ENCODE peak calls at places on chromosomes 11 and 22, in six cellular contexts. R is IMR-90, F is GM12891, E is gastrocnemius medialis, H is sigmoid colon, W is ovary. T is an unnamed sample.
A peak's percentile ranks its signal among the peaks of the same experiment; 100 is the strongest.

GRCh38 chr11:76156971-76157427 is 49.3 kb downstream of the WNT11 start:
- DNase-seq in R (no peak), F (no peak), E (no peak), H (no peak), W (no peak), T (no peak)

GRCh38 chr11:14443642-14444041 is 56.0 kb downstream of the COPB1 start:
- DNase-seq in R (peak; percentile 57), F (no peak), E (no peak), H (no peak), W (no peak), T (no peak)

GRCh38 chr22:46432164-46433068 is 96.9 kb downstream of the TRMU start:
- DNase-seq in R (no peak), F (peak; percentile 46), E (no peak), H (no peak), W (no peak), T (no peak)

GRCh38 chr11:25613899-25614298 is 718.0 kb upstream of the ANO3 start:
- DNase-seq in R (no peak), F (no peak), E (no peak), H (no peak), W (no peak), T (no peak)

GRCh38 chr11:6968816-6969215 is 42.6 kb downstream of the ZNF215 start:
- DNase-seq in R (peak; percentile 82), F (no peak), E (no peak), H (no peak), W (no peak), T (no peak)

GRCh38 chr11:10920205-10920604 is 62.4 kb upstream of the ZBED5 start:
- DNase-seq in R (peak; percentile 83), F (no peak), E (no peak), H (no peak), W (no peak), T (no peak)

GRCh38 chr22:31556627-31557203 is 60.4 kb downstream of the SFI1 start:
- DNase-seq in R (peak; percentile 46), F (no peak), E (no peak), H (no peak), W (no peak), T (peak; percentile 7)

GRCh38 chr11:15829312-15829711 is 527.0 kb downstream of the SOX6 start:
- DNase-seq in R (no peak), F (no peak), E (no peak), H (no peak), W (no peak), T (no peak)

GRCh38 chr11:47179655-47179991 is 2.9 kb upstream of the ARFGAP2 start:
- DNase-seq in R (peak; percentile 35), F (peak; percentile 67), E (peak; percentile 59), H (no peak), W (no peak), T (peak; percentile 81)

GRCh38 chr11:117421471-117421870 is 93.8 kb downstream of the CEP164 start:
- DNase-seq in R (no peak), F (no peak), E (no peak), H (peak; percentile 36), W (no peak), T (no peak)

GRCh38 chr11:47997063-47998053 is 17.0 kb downstream of the PTPRJ start:
- DNase-seq in R (no peak), F (no peak), E (no peak), H (no peak), W (no peak), T (no peak)

GRCh38 chr11:66866007-66866406 is 9.1 kb downstream of the LRFN4 start:
- DNase-seq in R (no peak), F (no peak), E (no peak), H (no peak), W (no peak), T (no peak)

GRCh38 chr11:86617502-86617901 is 54.9 kb downstream of the ME3 start:
- DNase-seq in R (peak; percentile 77), F (no peak), E (no peak), H (no peak), W (no peak), T (no peak)

GRCh38 chr22:27850000-27850465 is 48.5 kb upstream of the MN1 start:
- DNase-seq in R (no peak), F (no peak), E (peak; percentile 55), H (peak; percentile 70), W (no peak), T (no peak)

GRCh38 chr22:49554741-49555140 is 272.9 kb downstream of the BRD1 start:
- DNase-seq in R (no peak), F (no peak), E (no peak), H (peak; percentile 40), W (no peak), T (no peak)

GRCh38 chr11:5488798-5489399 is 414 bp downstream of the OR52D1 start:
- DNase-seq in R (no peak), F (no peak), E (no peak), H (no peak), W (no peak), T (no peak)

GRCh38 chr11:5486003-5486402 is 2.5 kb upstream of the OR52D1 start:
- DNase-seq in R (no peak), F (no peak), E (no peak), H (no peak), W (no peak), T (no peak)

GRCh38 chr11:5488385-5488784 is at the start of gene OR52D1:
- DNase-seq in R (no peak), F (no peak), E (no peak), H (no peak), W (no peak), T (no peak)

GRCh38 chr11:5489571-5490357 is 1.3 kb downstream of the OR52D1 start:
- DNase-seq in R (peak; percentile 11), F (no peak), E (no peak), H (no peak), W (no peak), T (no peak)

DNA sequence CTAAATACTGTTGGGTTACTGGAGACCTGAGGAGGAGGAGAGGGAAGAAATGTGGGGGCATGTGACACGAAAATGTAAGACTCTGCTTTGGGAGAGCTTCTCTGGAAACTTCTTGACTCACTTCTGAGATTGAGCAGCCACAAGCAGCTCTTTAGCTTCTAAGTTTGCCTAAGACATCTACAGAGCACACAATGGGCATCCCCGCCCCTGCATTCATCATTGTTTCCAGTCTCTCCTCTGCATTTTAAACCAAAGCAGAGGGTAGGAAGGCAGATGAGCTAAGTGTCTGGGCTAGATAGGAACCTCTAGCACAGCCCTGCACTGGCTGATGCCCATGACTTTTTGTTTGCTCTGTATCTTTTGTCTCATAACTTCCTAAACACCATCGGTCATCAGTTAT is 2.1 kb upstream of the OR52D1 start:
- DNase-seq in R (no peak), F (no peak), E (no peak), H (no peak), W (no peak), T (no peak)
- TF ChIP-seq POLR2A in R (no peak), F (no peak), E (no peak), H (no peak), W (no peak), T (no peak)

GRCh38 chr11:17272823-17273222 is 3.7 kb upstream of the NUCB2 start:
- DNase-seq in R (no peak), F (no peak), E (no peak), H (no peak), W (no peak), T (no peak)

GRCh38 chr11:17275376-17276235 is 933 bp upstream of the NUCB2 start:
- DNase-seq in R (no peak), F (no peak), E (no peak), H (no peak), W (no peak), T (no peak)

GRCh38 chr11:17277024-17277584 is 565 bp downstream of the NUCB2 start:
- DNase-seq in R (peak; percentile 63), F (peak; percentile 22), E (no peak), H (peak; percentile 77), W (no peak), T (no peak)

GRCh38 chr11:17273668-17274321 is 2.7 kb upstream of the NUCB2 start:
- DNase-seq in R (no peak), F (no peak), E (no peak), H (no peak), W (no peak), T (no peak)

DNA sequence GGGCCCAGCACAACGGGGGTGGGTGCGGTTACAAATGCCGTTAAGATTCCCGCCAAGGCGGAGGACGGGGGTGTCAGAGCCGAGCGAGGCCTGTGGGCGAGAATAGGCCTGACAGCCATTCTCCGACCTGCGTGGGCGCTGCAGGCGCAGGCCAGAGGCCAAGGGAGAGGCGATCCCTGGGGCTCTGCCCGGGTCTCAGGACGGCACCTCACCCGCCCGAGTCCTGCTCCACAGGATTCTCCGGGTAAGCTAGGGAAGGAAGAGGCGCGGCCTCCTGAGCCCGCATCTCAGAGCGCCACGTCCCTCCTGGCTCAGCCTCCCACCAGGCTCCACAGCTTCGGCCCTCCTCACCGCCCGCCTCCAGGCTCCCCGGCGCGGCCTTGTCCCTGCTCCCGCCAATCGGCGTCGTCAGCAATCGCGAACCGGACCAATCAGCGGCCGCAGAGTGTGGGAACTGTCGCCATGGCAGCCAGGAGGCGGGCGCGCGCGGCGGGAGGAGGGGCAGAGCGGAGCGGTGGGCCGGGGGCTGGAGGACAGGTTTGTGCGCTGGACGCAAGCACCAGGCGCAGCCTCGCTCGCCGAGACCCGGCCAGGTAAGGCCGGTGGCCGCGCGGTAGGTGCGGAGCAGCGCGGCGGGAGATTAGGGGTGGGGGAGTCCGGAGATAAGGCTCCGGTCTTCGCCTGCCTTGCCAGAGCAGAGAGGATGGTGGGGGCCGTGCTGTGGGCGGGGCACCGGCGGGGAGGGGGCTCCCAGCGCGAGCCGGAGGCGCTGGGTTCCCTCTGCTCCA is at the start of gene NUCB2:
- DNase-seq in R (peak; percentile 93), F (peak; percentile 89), E (peak; percentile 94), H (peak; percentile 98), W (peak; percentile 98), T (peak; percentile 91)
- TF ChIP-seq POLR2A in R (peak; percentile 72), F (peak; percentile 61), E (peak; percentile 68), H (peak; percentile 35), W (peak; percentile 69), T (peak; percentile 82)

GRCh38 chr22:37205046-37205445 is 7.2 kb downstream of the SSTR3 start:
- DNase-seq in R (no peak), F (no peak), E (no peak), H (no peak), W (no peak), T (no peak)
- TF ChIP-seq POLR2A in R (no peak), F (no peak), E (no peak), H (no peak), W (no peak), T (no peak)

DNA sequence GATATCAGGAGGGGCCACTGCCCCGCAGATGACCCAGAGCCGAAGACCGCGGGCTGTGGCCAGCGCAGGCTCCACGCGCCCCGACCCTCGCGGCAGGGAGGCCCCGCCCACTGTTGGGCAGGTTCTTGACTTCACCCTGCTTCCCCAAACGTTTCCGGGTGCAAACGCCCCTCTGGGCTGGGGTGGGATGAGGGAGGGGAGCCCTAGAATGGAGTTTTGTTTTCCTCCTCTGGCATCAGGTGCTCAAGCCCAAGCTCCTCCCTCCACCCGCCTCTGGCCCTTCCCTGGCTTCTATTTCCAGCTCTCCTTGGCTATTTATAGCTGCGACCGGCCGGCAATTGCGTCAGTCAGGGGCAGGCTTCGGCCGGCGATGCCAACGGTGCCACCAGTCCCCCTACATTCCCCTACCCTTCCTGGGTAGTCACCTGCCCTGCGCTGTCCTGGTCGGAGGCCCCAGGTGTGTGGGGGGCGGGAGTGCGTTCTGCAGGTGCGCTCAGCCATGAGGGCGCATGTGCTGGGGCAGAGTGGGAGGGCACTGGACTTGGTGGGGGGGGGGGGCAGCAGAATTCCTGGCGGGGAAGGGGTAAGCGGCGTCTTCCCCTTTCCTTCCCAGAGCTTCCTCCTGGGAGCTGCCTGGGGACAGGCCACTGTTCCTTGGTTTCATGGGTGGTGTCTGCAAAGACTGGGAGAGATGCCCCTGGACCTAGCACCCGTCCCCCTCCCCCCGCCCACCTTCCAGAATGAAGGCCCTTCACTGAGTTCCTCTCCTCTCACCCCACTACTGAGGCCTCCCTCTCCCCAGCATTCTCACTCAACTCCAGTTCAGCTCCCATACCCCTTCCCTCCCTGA is 23.6 kb downstream of the DUSP8 start:
- DNase-seq in R (peak; percentile 42), F (no peak), E (peak; percentile 92), H (peak; percentile 94), W (peak; percentile 49), T (peak; percentile 94)
- TF ChIP-seq POLR2A in R (no peak), F (no peak), E (peak; percentile 82), H (no peak), W (no peak), T (no peak)